ENCODE peak calls at places on chromosomes 16 and 17, in eight cellular contexts. O is body of pancreas; G is AG10803; S is Jurkat, Clone E6-1; V is dorsolateral prefrontal cortex; W is adipocyte; Q is IMR-90; B is heart right ventricle. R is an unnamed sample.

GRCh38 chr17:19270951-19271611 is 33.9 kb downstream of the EPN2 start:
- DNase-seq in O (no peak), G (no peak), S (no peak), V (no peak), W (no peak), Q (no peak), B (peak), R (no peak)

GRCh38 chr17:68401288-68401687 is 56.0 kb downstream of the WIPI1 start:
- DNase-seq in O (no peak), G (no peak), S (no peak), V (no peak), W (no peak), Q (no peak), B (no peak), R (no peak)

GRCh38 chr16:83995756-83996155 is 27.7 kb downstream of the NECAB2 start:
- DNase-seq in O (peak), G (no peak), S (no peak), V (peak), W (no peak), Q (peak), B (peak), R (peak)

GRCh38 chr16:79599256-79599836 is 1.2 kb downstream of the MAF start:
- DNase-seq in O (peak), G (no peak), S (no peak), V (no peak), W (peak), Q (no peak), B (peak), R (peak)

GRCh38 chr17:20071824-20072691 is 62.9 kb downstream of the SPECC1 start:
- DNase-seq in O (no peak), G (no peak), S (no peak), V (no peak), W (no peak), Q (no peak), B (no peak), R (no peak)

GRCh38 chr17:1294157-1294717 is 14.8 kb downstream of the TRARG1 start:
- DNase-seq in O (no peak), G (no peak), S (peak), V (no peak), W (no peak), Q (no peak), B (no peak), R (no peak)

GRCh38 chr16:70759666-70760065 is 41.3 kb downstream of the VAC14 start:
- DNase-seq in O (no peak), G (no peak), S (no peak), V (no peak), W (no peak), Q (no peak), B (no peak), R (peak)

GRCh38 chr17:68591583-68591982 is 9.6 kb downstream of the FAM20A start:
- DNase-seq in O (peak), G (no peak), S (no peak), V (no peak), W (no peak), Q (no peak), B (peak), R (peak)

GRCh38 chr16:3022208-3022696 is 1.5 kb downstream of the HCFC1R1 start:
- DNase-seq in O (peak), G (peak), S (no peak), V (peak), W (peak), Q (peak), B (peak), R (peak)

GRCh38 chr17:7380321-7380720 is 568 bp upstream of the TNK1 start:
- DNase-seq in O (peak), G (peak), S (no peak), V (no peak), W (peak), Q (peak), B (peak), R (no peak)

GRCh38 chr17:67639997-67640396 is 77.7 kb upstream of the NOL11 start:
- DNase-seq in O (no peak), G (no peak), S (no peak), V (no peak), W (no peak), Q (no peak), B (no peak), R (no peak)

GRCh38 chr17:47708312-47708863 is 14.4 kb downstream of the TBKBP1 start:
- DNase-seq in O (no peak), G (no peak), S (no peak), V (no peak), W (no peak), Q (no peak), B (no peak), R (no peak)

GRCh38 chr17:55322451-55322985 is 57.8 kb downstream of the HLF start:
- DNase-seq in O (no peak), G (peak), S (no peak), V (no peak), W (no peak), Q (no peak), B (no peak), R (no peak)

GRCh38 chr17:50079334-50080095 is 15.6 kb upstream of the PDK2 start:
- DNase-seq in O (no peak), G (peak), S (peak), V (no peak), W (no peak), Q (no peak), B (no peak), R (no peak)

GRCh38 chr16:68640972-68641371 is 4.1 kb upstream of the CDH3 start:
- DNase-seq in O (no peak), G (peak), S (no peak), V (no peak), W (peak), Q (no peak), B (no peak), R (peak)

GRCh38 chr17:74521701-74522201 is 9.5 kb downstream of the CD300LB start:
- DNase-seq in O (no peak), G (no peak), S (no peak), V (no peak), W (no peak), Q (no peak), B (no peak), R (no peak)

GRCh38 chr16:23469814-23470213 is 16.8 kb upstream of the COG7 start:
- DNase-seq in O (peak), G (no peak), S (no peak), V (no peak), W (no peak), Q (peak), B (no peak), R (peak)

GRCh38 chr16:78183886-78184553 is 84.6 kb downstream of the WWOX start:
- DNase-seq in O (no peak), G (no peak), S (no peak), V (no peak), W (peak), Q (no peak), B (no peak), R (peak)

GRCh38 chr16:19115148-19116021 is 1.6 kb downstream of the ITPRIPL2 start:
- DNase-seq in O (no peak), G (no peak), S (no peak), V (no peak), W (no peak), Q (no peak), B (peak), R (no peak)

GRCh38 chr16:12435730-12436129 is 368.0 kb downstream of the CPPED1 start:
- DNase-seq in O (no peak), G (no peak), S (no peak), V (no peak), W (no peak), Q (no peak), B (no peak), R (no peak)

GRCh38 chr17:2289878-2290478 is 13.6 kb downstream of the SMG6 start:
- DNase-seq in O (no peak), G (no peak), S (no peak), V (no peak), W (peak), Q (peak), B (no peak), R (peak)

GRCh38 chr16:79599837-79600635 is 501 bp downstream of the MAF start:
- DNase-seq in O (peak), G (peak), S (no peak), V (peak), W (peak), Q (no peak), B (peak), R (peak)

GRCh38 chr16:11350531-11351335 is 5.5 kb downstream of the RMI2 start:
- DNase-seq in O (no peak), G (peak), S (no peak), V (no peak), W (peak), Q (peak), B (no peak), R (peak)

GRCh38 chr17:81471804-81472456 is 40.7 kb downstream of the ACTG1 start:
- DNase-seq in O (no peak), G (peak), S (peak), V (peak), W (peak), Q (no peak), B (no peak), R (peak)

GRCh38 chr17:29115906-29116651 is 64.1 kb downstream of the MYO18A start:
- DNase-seq in O (no peak), G (peak), S (peak), V (no peak), W (peak), Q (peak), B (no peak), R (peak)

GRCh38 chr16:13392341-13392740 is 490.9 kb downstream of the SHISA9 start:
- DNase-seq in O (no peak), G (no peak), S (no peak), V (no peak), W (no peak), Q (no peak), B (no peak), R (no peak)

GRCh38 chr16:84820305-84820684 is 510 bp downstream of the CRISPLD2 start:
- DNase-seq in O (no peak), G (peak), S (no peak), V (no peak), W (peak), Q (no peak), B (no peak), R (no peak)

GRCh38 chr17:19501219-19501618 is 32.4 kb upstream of the SLC47A1 start:
- DNase-seq in O (no peak), G (no peak), S (no peak), V (no peak), W (no peak), Q (no peak), B (no peak), R (no peak)

GRCh38 chr16:63230383-63230782 is 1194.1 kb upstream of the CDH8 start:
- DNase-seq in O (no peak), G (no peak), S (no peak), V (no peak), W (no peak), Q (no peak), B (no peak), R (no peak)

GRCh38 chr17:72691017-72691416 is 401.5 kb downstream of the SLC39A11 start:
- DNase-seq in O (no peak), G (no peak), S (no peak), V (no peak), W (no peak), Q (peak), B (no peak), R (no peak)

GRCh38 chr17:79746955-79747507 is 16.3 kb downstream of the ENPP7 start:
- DNase-seq in O (no peak), G (no peak), S (no peak), V (no peak), W (no peak), Q (no peak), B (no peak), R (peak)

GRCh38 chr17:5785867-5786509 is 201.7 kb upstream of the NLRP1 start:
- DNase-seq in O (no peak), G (peak), S (no peak), V (no peak), W (peak), Q (peak), B (no peak), R (peak)

GRCh38 chr17:81315885-81316391 is 20.8 kb upstream of the SLC38A10 start:
- DNase-seq in O (no peak), G (no peak), S (no peak), V (no peak), W (no peak), Q (no peak), B (no peak), R (no peak)

GRCh38 chr17:73520369-73520761 is 123.9 kb downstream of the SDK2 start:
- DNase-seq in O (no peak), G (no peak), S (no peak), V (no peak), W (no peak), Q (no peak), B (no peak), R (no peak)

GRCh38 chr17:42775534-42776098 is 2.4 kb downstream of the VPS25 start:
- DNase-seq in O (no peak), G (no peak), S (no peak), V (no peak), W (no peak), Q (peak), B (no peak), R (peak)

GRCh38 chr17:42778570-42778969 is 1.8 kb upstream of the WNK4 start:
- DNase-seq in O (no peak), G (no peak), S (no peak), V (no peak), W (no peak), Q (no peak), B (no peak), R (no peak)

GRCh38 chr17:42774066-42774750 is 959 bp downstream of the VPS25 start:
- DNase-seq in O (no peak), G (peak), S (no peak), V (no peak), W (peak), Q (peak), B (no peak), R (peak)

GRCh38 chr17:42772945-42773289 is 332 bp upstream of the VPS25 start:
- DNase-seq in O (no peak), G (no peak), S (no peak), V (no peak), W (no peak), Q (no peak), B (no peak), R (no peak)

DNA sequence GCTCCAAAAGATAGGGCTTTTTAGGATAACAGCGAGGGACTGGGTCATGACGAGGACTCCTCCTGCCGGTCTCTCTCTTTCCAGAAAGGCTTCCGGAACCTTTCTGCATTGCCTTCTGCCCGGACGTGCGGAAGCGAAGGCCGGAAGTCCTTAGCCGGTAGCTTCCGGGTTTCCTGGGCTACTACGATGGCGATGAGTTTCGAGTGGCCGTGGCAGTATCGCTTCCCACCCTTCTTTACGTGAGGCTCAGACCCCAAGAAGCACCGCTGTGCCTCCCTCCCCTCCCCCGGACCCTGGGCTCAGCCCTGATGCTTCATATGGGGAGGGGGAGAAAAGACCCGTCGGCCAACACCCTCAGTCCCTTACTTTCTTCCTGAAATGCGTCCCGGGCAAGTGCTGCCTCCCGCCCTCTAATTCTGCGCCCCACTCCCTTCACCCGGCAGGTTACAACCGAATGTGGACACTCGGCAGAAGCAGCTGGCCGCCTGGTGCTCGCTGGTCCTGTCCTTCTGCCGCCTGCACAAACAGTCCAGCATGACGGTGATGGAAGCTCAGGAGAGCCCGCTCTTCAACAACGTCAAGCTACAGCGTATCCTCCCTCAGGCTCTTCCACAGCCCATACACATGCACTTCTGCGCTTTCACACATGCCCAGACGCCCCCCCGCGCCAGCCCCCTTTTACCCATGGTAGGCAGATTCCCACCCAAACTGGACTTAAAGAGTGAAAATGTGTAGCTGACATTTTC is at the start of gene VPS25:
- DNase-seq in O (peak), G (peak), S (peak), V (peak), W (peak), Q (peak), B (peak), R (peak)
- H3K4me3 ChIP-seq in O (peak), G (peak), S (peak), V (peak), W (peak), Q (peak), B (peak), R (peak)

DNA sequence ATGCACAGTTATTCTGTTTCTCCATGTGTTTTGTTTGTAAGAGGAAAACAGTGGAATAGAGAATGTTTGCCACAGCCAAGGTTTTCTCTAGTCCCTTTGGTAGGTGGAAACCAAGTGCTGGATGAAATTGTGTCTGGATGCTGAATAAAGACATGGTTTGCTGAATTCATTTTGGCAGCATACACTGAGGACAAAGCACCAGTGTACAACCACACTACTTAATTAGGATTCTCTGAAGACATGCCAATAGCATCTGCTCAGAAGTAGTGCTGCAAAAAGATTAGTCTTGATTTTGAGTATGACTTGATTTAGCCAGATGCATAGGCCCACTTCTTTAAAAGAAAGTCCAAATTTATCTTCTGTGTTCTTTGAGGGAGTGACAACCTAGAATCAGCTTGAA is 230.5 kb upstream of the CACNG5 start:
- DNase-seq in O (no peak), G (peak), S (no peak), V (no peak), W (no peak), Q (no peak), B (no peak), R (no peak)
- H3K4me3 ChIP-seq in O (no peak), G (no peak), S (no peak), V (no peak), W (no peak), Q (no peak), B (no peak), R (no peak)

GRCh38 chr17:43918026-43918389 is 10.7 kb upstream of the MPP2 start:
- DNase-seq in O (no peak), G (no peak), S (no peak), V (no peak), W (no peak), Q (no peak), B (no peak), R (no peak)

GRCh38 chr17:43917348-43918025 is 10.2 kb upstream of the MPP2 start:
- DNase-seq in O (no peak), G (peak), S (no peak), V (peak), W (no peak), Q (peak), B (peak), R (peak)

GRCh38 chr17:43916385-43916784 is 9.0 kb upstream of the MPP2 start:
- DNase-seq in O (no peak), G (no peak), S (no peak), V (no peak), W (no peak), Q (no peak), B (no peak), R (no peak)

GRCh38 chr17:43915561-43915960 is 8.2 kb upstream of the MPP2 start:
- DNase-seq in O (no peak), G (peak), S (no peak), V (no peak), W (no peak), Q (peak), B (no peak), R (no peak)

DNA sequence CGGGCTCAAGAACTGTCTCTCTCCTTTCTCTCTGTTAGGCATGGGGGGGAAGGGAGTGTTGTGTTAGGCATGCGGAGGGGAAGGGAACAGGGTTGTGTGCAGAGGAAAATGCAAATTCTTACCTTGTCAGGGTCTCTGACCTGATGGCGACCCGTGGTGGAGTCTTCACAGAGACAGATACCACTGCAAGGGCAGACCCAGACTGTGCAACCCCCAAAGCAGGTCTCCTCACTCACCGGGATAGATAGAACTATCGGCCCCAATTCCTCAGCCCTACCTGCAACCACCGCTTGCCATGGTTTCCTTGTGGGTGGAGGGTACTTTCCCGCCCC is 9.6 kb upstream of the MPP2 start:
- DNase-seq in O (no peak), G (no peak), S (no peak), V (no peak), W (no peak), Q (no peak), B (no peak), R (no peak)
- H3K4me3 ChIP-seq in O (no peak), G (no peak), S (no peak), V (no peak), W (no peak), Q (no peak), B (peak), R (no peak)

GRCh38 chr17:37167756-37168155 is 208.0 kb upstream of the C17orf78 start:
- DNase-seq in O (no peak), G (no peak), S (no peak), V (no peak), W (no peak), Q (no peak), B (no peak), R (no peak)

GRCh38 chr17:37176683-37177082 is 199.1 kb upstream of the C17orf78 start:
- DNase-seq in O (no peak), G (no peak), S (no peak), V (no peak), W (peak), Q (peak), B (no peak), R (peak)

GRCh38 chr17:37168731-37169353 is 206.9 kb upstream of the C17orf78 start:
- DNase-seq in O (no peak), G (no peak), S (no peak), V (no peak), W (no peak), Q (no peak), B (no peak), R (peak)

GRCh38 chr17:37170881-37171460 is 204.8 kb upstream of the C17orf78 start:
- DNase-seq in O (no peak), G (no peak), S (no peak), V (no peak), W (no peak), Q (no peak), B (no peak), R (no peak)
- H3K4me3 ChIP-seq in O (no peak), G (no peak), S (no peak), V (no peak), W (no peak), Q (no peak), B (no peak), R (no peak)

R was measured in choroid plexus epithelial cell.